ENCODE peak calls at places on chromosomes 6 and 20, in four cellular contexts. F, A, Q and O are unnamed samples.

GRCh38 chr6:15441215-15441868 is 195.5 kb downstream of the JARID2 start:
- DNase-seq in Q (peak; percentile 65), F (peak; percentile 88), A (peak; percentile 69), O (no peak)

GRCh38 chr6:111711476-111711875 is 105.8 kb upstream of the TRAF3IP2 start:
- DNase-seq in Q (no peak), A (no peak), F (peak; percentile 33), O (peak; percentile 83)

GRCh38 chr20:35588397-35588796 is 27.2 kb upstream of the SPAG4 start:
- DNase-seq in A (no peak), Q (no peak), F (no peak), O (no peak)

GRCh38 chr6:143745160-143746133 is 67.7 kb downstream of the PHACTR2 start:
- DNase-seq in F (peak; percentile 39), Q (peak; percentile 84), A (peak; percentile 78), O (no peak)

GRCh38 chr20:62764156-62764935 is 31.9 kb upstream of the MRGBP start:
- DNase-seq in Q (no peak), F (no peak), A (no peak), O (no peak)

GRCh38 chr6:116113386-116113785 is 12.5 kb downstream of the COL10A1 start:
- DNase-seq in A (no peak), Q (no peak), F (no peak), O (no peak)

GRCh38 chr6:4668271-4669179 is 107.7 kb upstream of the CDYL start:
- DNase-seq in A (no peak), F (peak; percentile 8), Q (peak; percentile 58), O (peak; percentile 89)

GRCh38 chr6:119096683-119097310 is 18.3 kb upstream of the FAM184A start:
- DNase-seq in Q (peak; percentile 26), A (no peak), F (peak; percentile 22), O (no peak)

GRCh38 chr6:165991341-165991740 is 176.3 kb downstream of the TBXT start:
- DNase-seq in A (no peak), F (no peak), Q (no peak), O (no peak)

GRCh38 chr6:116462516-116462915 is 1.3 kb downstream of the CALHM6 start:
- DNase-seq in F (no peak), A (no peak), Q (no peak), O (no peak)

GRCh38 chr6:159716247-159717086 is 10.8 kb upstream of the WTAP start:
- DNase-seq in Q (peak; percentile 88), A (peak; percentile 69), F (peak; percentile 97), O (peak; percentile 98)

GRCh38 chr6:36688534-36689075 is 9.0 kb upstream of the RAB44 start:
- DNase-seq in Q (peak; percentile 22), F (peak; percentile 53), A (no peak), O (no peak)

GRCh38 chr6:155125916-155126315 is 130.8 kb downstream of the TIAM2 start:
- DNase-seq in F (peak; percentile 86), Q (peak; percentile 63), A (no peak), O (no peak)

DNA sequence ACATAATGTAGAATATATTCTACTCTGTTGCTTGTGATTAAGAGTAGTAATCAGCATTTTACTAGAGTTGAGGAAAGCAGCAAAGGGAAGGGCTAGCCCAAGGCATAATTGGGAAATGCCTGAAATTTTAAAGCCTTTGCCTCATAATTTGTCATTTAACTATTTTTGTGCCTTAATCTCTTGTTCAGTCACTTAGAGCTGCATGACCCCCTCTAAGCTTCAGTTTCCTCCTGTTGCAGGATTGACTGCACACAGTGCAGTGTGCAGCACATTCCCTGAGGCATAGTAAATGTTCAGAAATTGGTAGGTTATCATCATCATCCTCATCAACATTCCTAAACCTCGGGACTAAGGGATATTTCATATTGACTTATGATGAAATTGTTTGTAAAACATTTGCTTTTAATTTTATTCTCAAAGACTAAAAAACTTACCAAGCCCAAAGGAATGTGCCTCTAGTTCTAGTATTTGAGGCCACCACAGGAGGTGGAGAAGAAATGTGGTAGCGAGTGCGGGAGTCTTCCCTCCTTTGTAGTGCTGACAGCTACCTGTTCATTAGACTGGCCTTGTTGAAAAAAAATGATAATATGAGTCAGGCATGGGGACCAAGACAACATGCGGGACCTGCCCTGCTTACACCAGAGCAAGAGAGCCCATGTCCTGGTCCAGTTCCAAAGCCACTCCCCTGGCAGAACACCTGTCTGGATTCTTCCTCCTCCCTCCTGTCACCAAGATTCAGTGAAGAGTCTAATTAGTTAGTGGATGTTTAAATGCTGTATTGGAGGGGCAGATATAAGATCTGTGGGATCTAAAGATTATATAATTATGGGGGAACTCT is 14.9 kb upstream of the TENT5A start:
- DNase-seq in F (peak; percentile 83), Q (peak; percentile 78), A (peak; percentile 84), O (no peak)
- TF ChIP-seq CTCF in F (no peak), Q (no peak), A (no peak), O (no peak)

DNA sequence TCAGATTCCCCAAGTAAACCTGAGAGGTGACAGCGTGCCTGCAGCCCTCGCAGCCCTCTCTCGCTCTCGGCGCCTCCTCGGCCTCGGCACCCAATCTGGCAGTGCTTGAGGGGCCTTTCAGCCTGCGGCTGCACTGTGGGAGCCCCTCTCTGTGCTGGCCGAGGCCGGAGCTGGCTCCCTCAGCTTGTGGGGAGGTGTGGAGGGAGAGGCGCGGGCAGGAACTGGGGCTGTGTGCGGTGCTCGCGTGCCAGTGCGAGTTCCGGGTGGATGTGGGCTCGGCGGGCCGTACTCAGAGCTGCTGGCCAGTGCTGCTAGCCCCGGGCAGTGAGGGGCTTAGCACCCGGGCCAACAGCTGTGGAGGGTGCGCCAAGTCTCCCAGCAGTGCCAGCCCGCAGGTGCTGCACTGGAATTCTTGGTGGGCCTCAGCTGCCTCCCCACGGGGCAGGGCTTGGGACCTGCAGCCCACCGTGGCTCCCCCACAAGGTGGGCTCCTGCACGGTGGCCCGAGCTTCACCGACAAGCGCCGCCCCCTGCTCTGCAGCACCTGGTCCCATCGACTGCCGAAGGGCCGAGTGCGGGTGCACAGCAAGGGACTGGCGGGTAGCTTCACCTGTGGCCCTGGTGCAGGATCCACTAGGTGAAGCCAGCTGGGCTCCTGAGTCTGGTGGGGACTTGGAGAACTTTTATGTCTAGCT is 809.7 kb upstream of the ADGRB3 start:
- DNase-seq in Q (no peak), A (no peak), F (no peak), O (no peak)
- H3K4me3 ChIP-seq in Q (no peak overlapping the region), A (no peak overlapping the region), F (no peak overlapping the region), O (no peak overlapping the region)

GRCh38 chr20:45308078-45308778 is at the start of gene MATN4:
- DNase-seq in F (peak; percentile 30), Q (no peak), A (no peak), O (no peak)
- TF ChIP-seq CTCF in F (no peak), Q (no peak), A (no peak), O (no peak)

GRCh38 chr20:57395111-57395959 is 4.1 kb downstream of the RBM38 start:
- DNase-seq in Q (peak; percentile 84), A (no peak), F (peak; percentile 60), O (no peak)

GRCh38 chr20:57392130-57392445 is 892 bp downstream of the RBM38 start:
- DNase-seq in Q (no peak), F (peak; percentile 36), A (no peak), O (no peak)

GRCh38 chr20:57394087-57395082 is 3.2 kb downstream of the RBM38 start:
- DNase-seq in Q (no peak), A (no peak), F (no peak), O (no peak)

GRCh38 chr20:57392512-57393271 is 1.5 kb downstream of the RBM38 start:
- DNase-seq in A (no peak), F (no peak), Q (no peak), O (no peak)

DNA sequence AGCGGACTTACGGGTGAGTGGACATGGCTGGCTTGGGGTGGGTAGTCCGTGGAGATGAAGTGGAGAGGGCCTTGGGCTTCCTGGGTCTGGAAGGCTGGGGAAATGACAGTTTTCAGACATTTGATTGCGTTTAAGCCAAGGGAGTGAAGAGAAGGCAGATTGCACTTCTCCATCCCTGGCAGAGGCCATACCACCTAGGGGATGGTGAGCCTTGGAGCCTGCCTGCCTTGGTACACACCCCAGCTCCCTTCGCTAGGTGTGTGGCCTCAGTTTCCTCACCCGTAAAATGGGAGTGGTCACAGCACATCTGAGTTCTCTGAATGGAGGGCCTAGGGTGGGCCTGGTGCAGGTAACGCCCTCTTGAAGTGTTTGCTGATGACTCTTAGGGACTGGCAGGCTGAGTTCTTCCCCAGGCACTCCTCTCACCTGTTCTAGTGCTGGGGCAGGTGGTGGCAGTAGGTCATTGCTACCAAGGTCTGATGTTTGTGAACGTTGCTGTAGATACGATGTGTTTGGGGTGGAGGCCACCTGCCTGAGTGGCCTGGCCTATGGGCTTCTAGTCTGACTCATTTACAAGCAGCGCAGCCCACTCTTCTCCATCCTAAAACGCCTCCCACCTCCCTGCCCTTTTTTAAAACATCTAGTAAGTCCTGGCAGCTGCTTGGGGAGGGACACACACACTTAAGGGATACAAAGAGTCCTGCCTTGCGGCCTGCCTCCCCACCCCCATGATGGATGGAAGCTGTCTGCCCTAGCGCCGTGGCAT is 2.3 kb downstream of the RBM38 start:
- DNase-seq in F (no peak), Q (no peak), A (peak; percentile 55), O (no peak)
- H3K4me3 ChIP-seq in F (no peak overlapping the region), Q (no peak overlapping the region), A (no peak overlapping the region), O (no peak overlapping the region)

GRCh38 chr6:46781478-46782378 is 11.5 kb upstream of the MEP1A start:
- DNase-seq in A (peak; percentile 58), Q (peak; percentile 70), F (peak; percentile 74), O (no peak)
- TF ChIP-seq CTCF in A (peak; percentile 89), Q (peak; percentile 75), F (peak; percentile 73), O (peak; percentile 29)

DNA sequence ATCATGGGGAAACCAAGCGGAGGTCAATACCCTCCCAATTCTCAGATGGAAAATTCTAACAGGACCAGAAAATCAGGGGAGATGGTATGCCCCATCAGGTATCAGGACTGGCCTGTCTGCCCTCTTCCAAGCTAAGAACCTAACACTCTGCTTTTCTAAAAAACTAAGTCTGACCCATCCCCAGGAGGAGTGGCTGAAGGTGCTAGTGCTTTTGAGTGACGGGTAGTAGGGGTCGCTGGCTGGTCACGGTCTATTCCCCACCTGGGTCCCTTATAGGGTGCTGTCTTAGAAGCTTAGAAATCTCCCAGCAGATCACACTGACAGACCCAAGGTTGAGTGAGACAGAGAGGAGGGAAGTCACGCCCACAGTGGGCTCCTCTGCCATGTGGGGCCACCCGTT is 9.6 kb downstream of the ABHD16A start:
- DNase-seq in F (no peak), A (no peak), Q (no peak), O (no peak)
- H3K4me3 ChIP-seq in F (no peak overlapping the region), A (no peak overlapping the region), Q (no peak overlapping the region), O (no peak overlapping the region)